ENCODE peak calls at places on chromosomes 4 and X, in four cellular contexts. F, R, P and B are unnamed samples.

GRCh38 chr4:167196386-167196785 is 37.9 kb downstream of the SPOCK3 start:
- DNase-seq in F (peak), R (no peak), P (no peak), B (no peak)

GRCh38 chr4:94208268-94208667 is 603 bp downstream of the SMARCAD1 start:
- DNase-seq in P (no peak), R (no peak), F (peak), B (no peak)

GRCh38 chrX:10176121-10177003 is 19.6 kb downstream of the CLCN4 start:
- DNase-seq in R (no peak), P (no peak), F (no peak), B (no peak)

GRCh38 chr4:168555437-168555836 is 58.6 kb downstream of the PALLD start:
- DNase-seq in P (no peak), F (no peak), R (no peak), B (no peak)

GRCh38 chr4:66564901-66565648 is 894.8 kb upstream of the EPHA5 start:
- DNase-seq in P (no peak), R (no peak), F (no peak), B (no peak)

GRCh38 chr4:124262211-124263179 is 450.0 kb downstream of the ANKRD50 start:
- DNase-seq in R (no peak), F (peak), P (peak), B (peak)

GRCh38 chr4:144171697-144172096 is 31.2 kb upstream of the GYPA start:
- DNase-seq in F (peak), P (no peak), R (no peak), B (no peak)

GRCh38 chr4:100609810-100610209 is 92.0 kb upstream of the EMCN start:
- DNase-seq in R (no peak), P (no peak), F (no peak), B (no peak)

GRCh38 chrX:147570483-147570882 is 341.2 kb upstream of the FMR1 start:
- DNase-seq in P (no peak), F (no peak), R (no peak), B (no peak)

GRCh38 chrX:74420194-74421035 is 878 bp upstream of the SLC16A2 start:
- DNase-seq in P (peak), R (peak), F (peak), B (peak)

GRCh38 chr4:109559625-109559982 is 442 bp upstream of the MCUB start:
- DNase-seq in R (no peak), P (peak), F (no peak), B (peak)

GRCh38 chrX:103613362-103613761 is 5.6 kb downstream of the TCEAL3 start:
- DNase-seq in F (no peak), R (no peak), P (no peak), B (no peak)

GRCh38 chrX:72367524-72367923 is 61.8 kb upstream of the CITED1 start:
- DNase-seq in P (no peak), R (no peak), F (peak), B (no peak)

GRCh38 chrX:46072776-46073175 is 472.4 kb downstream of the ZNF674 start:
- DNase-seq in F (no peak), P (no peak), R (no peak), B (no peak)

GRCh38 chrX:1902901-1903379 is 288.1 kb downstream of the ASMT start:
- DNase-seq in F (no peak), R (no peak), P (no peak), B (no peak)

GRCh38 chr4:172011196-172011595 is 198.0 kb downstream of the GALNTL6 start:
- DNase-seq in P (no peak), F (no peak), R (no peak), B (no peak)

GRCh38 chr4:56466910-56467283 is 520 bp upstream of the SRP72 start:
- DNase-seq in R (no peak), P (no peak), F (peak), B (no peak)

GRCh38 chr4:119005888-119006287 is 117.2 kb downstream of the SYNPO2 start:
- DNase-seq in F (no peak), P (no peak), R (no peak), B (no peak)

GRCh38 chr4:107991945-107992625 is 2.4 kb downstream of the HADH start:
- DNase-seq in R (no peak), F (no peak), P (no peak), B (no peak)

GRCh38 chr4:1518997-1519700 is 112.9 kb upstream of the NKX1-1 start:
- DNase-seq in F (no peak), R (no peak), P (no peak), B (peak)

GRCh38 chr4:10403633-10404445 is 53.4 kb downstream of the ZNF518B start:
- DNase-seq in R (no peak), F (peak), P (no peak), B (no peak)